ENCODE peak calls at places on chromosome 15, in seven cellular contexts. One of them, this sample, is unnamed.

GRCh38 chr15:79036323-79036722 is 54.3 kb downstream of the RASGRF1 start:
- DNase-seq in OCI-LY7: no peak
- DNase-seq in psoas muscle: no peak
- DNase-seq in progenitor cell of endocrine pancreas: no peak
- DNase-seq in GM23338: no peak
- DNase-seq in transverse colon: no peak
- DNase-seq in RWPE2: no peak
- DNase-seq in this sample: no peak

GRCh38 chr15:43903864-43904290 is 77.1 kb downstream of the WDR76 start:
- DNase-seq in progenitor cell of endocrine pancreas: peak
- DNase-seq in transverse colon: peak
- DNase-seq in GM23338: peak
- DNase-seq in psoas muscle: no peak
- DNase-seq in RWPE2: no peak
- DNase-seq in OCI-LY7: peak
- DNase-seq in this sample: no peak

GRCh38 chr15:69854521-69855171 is 243.1 kb downstream of the TLE3 start:
- DNase-seq in transverse colon: no peak
- DNase-seq in GM23338: peak
- DNase-seq in progenitor cell of endocrine pancreas: no peak
- DNase-seq in psoas muscle: no peak
- DNase-seq in RWPE2: no peak
- DNase-seq in OCI-LY7: no peak
- DNase-seq in this sample: no peak

GRCh38 chr15:39118510-39118909 is 462.4 kb upstream of the THBS1 start:
- DNase-seq in psoas muscle: no peak
- DNase-seq in GM23338: no peak
- DNase-seq in RWPE2: no peak
- DNase-seq in transverse colon: no peak
- DNase-seq in OCI-LY7: no peak
- DNase-seq in progenitor cell of endocrine pancreas: no peak
- DNase-seq in this sample: no peak

GRCh38 chr15:66586155-66586976 is 20.6 kb upstream of the LCTL start:
- DNase-seq in transverse colon: no peak
- DNase-seq in RWPE2: no peak
- DNase-seq in GM23338: no peak
- DNase-seq in OCI-LY7: no peak
- DNase-seq in progenitor cell of endocrine pancreas: no peak
- DNase-seq in psoas muscle: no peak
- DNase-seq in this sample: no peak

GRCh38 chr15:43957724-43958123 is 130.9 kb downstream of the WDR76 start:
- DNase-seq in GM23338: no peak
- DNase-seq in OCI-LY7: no peak
- DNase-seq in transverse colon: no peak
- DNase-seq in psoas muscle: no peak
- DNase-seq in progenitor cell of endocrine pancreas: no peak
- DNase-seq in RWPE2: no peak
- DNase-seq in this sample: no peak

GRCh38 chr15:55133972-55134371 is 62.8 kb downstream of the RSL24D1 start:
- DNase-seq in OCI-LY7: no peak
- DNase-seq in progenitor cell of endocrine pancreas: no peak
- DNase-seq in RWPE2: no peak
- DNase-seq in transverse colon: no peak
- DNase-seq in psoas muscle: no peak
- DNase-seq in GM23338: peak
- DNase-seq in this sample: no peak

GRCh38 chr15:35439291-35439690 is 106.7 kb downstream of the DPH6 start:
- DNase-seq in transverse colon: no peak
- DNase-seq in psoas muscle: no peak
- DNase-seq in RWPE2: no peak
- DNase-seq in OCI-LY7: no peak
- DNase-seq in progenitor cell of endocrine pancreas: no peak
- DNase-seq in GM23338: no peak
- DNase-seq in this sample: no peak

GRCh38 chr15:34708422-34708821 is 46.4 kb downstream of the GJD2 start:
- DNase-seq in GM23338: peak
- DNase-seq in OCI-LY7: peak
- DNase-seq in progenitor cell of endocrine pancreas: no peak
- DNase-seq in transverse colon: no peak
- DNase-seq in RWPE2: no peak
- DNase-seq in psoas muscle: no peak
- DNase-seq in this sample: no peak

GRCh38 chr15:98874773-98875172 is 132.8 kb downstream of the PGPEP1L start:
- DNase-seq in psoas muscle: no peak
- DNase-seq in progenitor cell of endocrine pancreas: no peak
- DNase-seq in OCI-LY7: no peak
- DNase-seq in transverse colon: no peak
- DNase-seq in GM23338: no peak
- DNase-seq in RWPE2: no peak
- DNase-seq in this sample: no peak
- TF ChIP-seq CTCF in psoas muscle: no peak
- TF ChIP-seq CTCF in progenitor cell of endocrine pancreas: no peak
- TF ChIP-seq CTCF in OCI-LY7: no peak
- TF ChIP-seq CTCF in transverse colon: no peak
- TF ChIP-seq CTCF in GM23338: no peak
- TF ChIP-seq CTCF in RWPE2: no peak
- TF ChIP-seq CTCF in this sample: no peak

GRCh38 chr15:48965972-48966371 is 2.3 kb upstream of the SHC4 start:
- DNase-seq in RWPE2: no peak
- DNase-seq in OCI-LY7: peak
- DNase-seq in psoas muscle: no peak
- DNase-seq in progenitor cell of endocrine pancreas: no peak
- DNase-seq in transverse colon: no peak
- DNase-seq in GM23338: no peak
- DNase-seq in this sample: no peak

GRCh38 chr15:48962662-48963523 is 826 bp downstream of the SHC4 start:
- DNase-seq in GM23338: peak
- DNase-seq in psoas muscle: peak
- DNase-seq in RWPE2: no peak
- DNase-seq in progenitor cell of endocrine pancreas: no peak
- DNase-seq in transverse colon: no peak
- DNase-seq in OCI-LY7: no peak
- DNase-seq in this sample: no peak

GRCh38 chr15:48966595-48967301 is 3.0 kb upstream of the SHC4 start:
- DNase-seq in progenitor cell of endocrine pancreas: no peak
- DNase-seq in psoas muscle: no peak
- DNase-seq in transverse colon: no peak
- DNase-seq in OCI-LY7: no peak
- DNase-seq in GM23338: no peak
- DNase-seq in RWPE2: no peak
- DNase-seq in this sample: no peak

GRCh38 chr15:48964898-48965297 is 1.2 kb upstream of the SHC4 start:
- DNase-seq in OCI-LY7: no peak
- DNase-seq in transverse colon: no peak
- DNase-seq in progenitor cell of endocrine pancreas: no peak
- DNase-seq in GM23338: no peak
- DNase-seq in psoas muscle: no peak
- DNase-seq in RWPE2: no peak
- DNase-seq in this sample: no peak

DNA sequence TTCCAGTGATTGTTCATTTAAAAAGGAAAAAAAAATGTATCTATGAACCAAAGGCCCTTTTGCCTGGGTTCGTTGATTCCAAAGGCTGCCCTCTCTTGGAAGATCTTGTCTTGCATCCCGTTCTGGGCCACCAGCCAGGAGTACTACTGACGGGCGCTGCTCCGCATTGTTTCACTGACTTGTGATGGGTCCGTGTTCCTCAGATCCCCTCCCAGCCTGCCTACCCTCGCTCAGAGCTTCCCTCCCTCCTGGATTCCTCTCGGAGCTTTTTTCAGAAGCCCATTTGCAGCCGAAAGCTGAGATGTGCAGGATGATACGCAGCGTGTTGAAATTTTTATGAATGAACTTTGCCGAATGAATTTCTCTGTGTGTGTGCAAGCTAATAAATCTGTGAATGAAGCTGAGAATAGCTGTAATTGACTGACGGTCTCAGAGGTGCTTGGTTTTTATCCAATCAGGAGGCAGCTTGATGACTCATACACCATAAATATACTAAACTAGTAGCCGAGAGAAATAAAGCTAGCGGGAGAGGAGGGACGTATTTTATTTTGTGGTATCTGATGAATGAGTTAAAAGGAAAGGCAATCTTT is at the start of gene SHC4:
- DNase-seq in GM23338: peak
- DNase-seq in OCI-LY7: no peak
- DNase-seq in psoas muscle: peak
- DNase-seq in progenitor cell of endocrine pancreas: no peak
- DNase-seq in RWPE2: peak
- DNase-seq in transverse colon: peak
- DNase-seq in this sample: no peak
- TF ChIP-seq CTCF in GM23338: no peak
- TF ChIP-seq CTCF in OCI-LY7: no peak
- TF ChIP-seq CTCF in psoas muscle: no peak
- TF ChIP-seq CTCF in progenitor cell of endocrine pancreas: no peak
- TF ChIP-seq CTCF in RWPE2: peak
- TF ChIP-seq CTCF in transverse colon: no peak
- TF ChIP-seq CTCF in this sample: peak

DNA sequence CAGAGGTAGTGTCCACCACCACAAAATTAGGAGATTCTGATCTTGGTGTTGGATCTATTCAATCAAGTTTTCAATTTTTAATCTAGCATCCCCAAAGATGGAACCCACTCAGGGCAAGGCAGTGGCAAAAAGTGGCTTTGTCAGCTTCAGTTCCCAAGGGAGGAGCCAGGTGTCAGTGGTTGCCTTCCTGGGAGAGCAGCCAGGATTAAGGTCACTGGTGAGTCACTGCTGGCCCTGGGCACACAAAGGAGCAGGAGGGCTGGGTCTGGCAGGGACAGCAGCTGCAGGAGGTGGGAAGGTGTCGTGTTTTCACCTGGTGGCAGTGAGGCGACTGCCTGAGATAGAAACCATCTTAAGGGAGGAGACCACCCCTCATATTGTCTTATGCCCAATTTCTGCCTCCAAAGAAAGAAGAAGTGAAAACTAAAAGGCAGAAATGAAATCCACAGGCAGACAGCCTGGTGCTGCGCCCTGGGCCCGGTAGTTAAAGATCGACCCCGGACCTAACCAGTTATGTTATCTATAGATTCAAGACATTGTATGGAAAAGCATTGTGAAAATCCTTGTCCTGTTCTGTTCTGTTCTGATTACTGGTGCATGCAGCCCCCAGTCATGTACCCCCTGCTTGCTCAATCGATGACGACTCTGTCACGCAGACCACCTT is 5.9 kb upstream of the KLHL25 start:
- DNase-seq in GM23338: peak
- DNase-seq in OCI-LY7: peak
- DNase-seq in psoas muscle: peak
- DNase-seq in transverse colon: peak
- DNase-seq in RWPE2: no peak
- DNase-seq in progenitor cell of endocrine pancreas: no peak
- DNase-seq in this sample: no peak
- TF ChIP-seq CTCF in GM23338: no peak
- TF ChIP-seq CTCF in OCI-LY7: no peak
- TF ChIP-seq CTCF in psoas muscle: peak
- TF ChIP-seq CTCF in transverse colon: peak
- TF ChIP-seq CTCF in RWPE2: peak
- TF ChIP-seq CTCF in progenitor cell of endocrine pancreas: no peak
- TF ChIP-seq CTCF in this sample: no peak

GRCh38 chr15:100902436-100903190 is 16.5 kb upstream of the LRRK1 start:
- DNase-seq in progenitor cell of endocrine pancreas: no peak
- DNase-seq in GM23338: no peak
- DNase-seq in OCI-LY7: peak
- DNase-seq in psoas muscle: peak
- DNase-seq in transverse colon: peak
- DNase-seq in RWPE2: peak
- DNase-seq in this sample: no peak

GRCh38 chr15:100903191-100903590 is 16.0 kb upstream of the LRRK1 start:
- DNase-seq in GM23338: no peak
- DNase-seq in progenitor cell of endocrine pancreas: no peak
- DNase-seq in RWPE2: no peak
- DNase-seq in OCI-LY7: no peak
- DNase-seq in transverse colon: no peak
- DNase-seq in psoas muscle: no peak
- DNase-seq in this sample: no peak

GRCh38 chr15:100908466-100908865 is 10.7 kb upstream of the LRRK1 start:
- DNase-seq in transverse colon: no peak
- DNase-seq in GM23338: no peak
- DNase-seq in progenitor cell of endocrine pancreas: no peak
- DNase-seq in psoas muscle: no peak
- DNase-seq in RWPE2: no peak
- DNase-seq in OCI-LY7: no peak
- DNase-seq in this sample: no peak

GRCh38 chr15:100909582-100909981 is 9.6 kb upstream of the LRRK1 start:
- DNase-seq in RWPE2: no peak
- DNase-seq in transverse colon: no peak
- DNase-seq in OCI-LY7: no peak
- DNase-seq in GM23338: no peak
- DNase-seq in psoas muscle: no peak
- DNase-seq in progenitor cell of endocrine pancreas: no peak
- DNase-seq in this sample: no peak

GRCh38 chr15:100905855-100906254 is 13.3 kb upstream of the LRRK1 start:
- DNase-seq in OCI-LY7: no peak
- DNase-seq in transverse colon: no peak
- DNase-seq in GM23338: peak
- DNase-seq in RWPE2: peak
- DNase-seq in progenitor cell of endocrine pancreas: no peak
- DNase-seq in psoas muscle: no peak
- DNase-seq in this sample: no peak
- TF ChIP-seq CTCF in OCI-LY7: no peak
- TF ChIP-seq CTCF in transverse colon: no peak
- TF ChIP-seq CTCF in GM23338: peak
- TF ChIP-seq CTCF in RWPE2: no peak
- TF ChIP-seq CTCF in progenitor cell of endocrine pancreas: no peak
- TF ChIP-seq CTCF in psoas muscle: no peak
- TF ChIP-seq CTCF in this sample: no peak

DNA sequence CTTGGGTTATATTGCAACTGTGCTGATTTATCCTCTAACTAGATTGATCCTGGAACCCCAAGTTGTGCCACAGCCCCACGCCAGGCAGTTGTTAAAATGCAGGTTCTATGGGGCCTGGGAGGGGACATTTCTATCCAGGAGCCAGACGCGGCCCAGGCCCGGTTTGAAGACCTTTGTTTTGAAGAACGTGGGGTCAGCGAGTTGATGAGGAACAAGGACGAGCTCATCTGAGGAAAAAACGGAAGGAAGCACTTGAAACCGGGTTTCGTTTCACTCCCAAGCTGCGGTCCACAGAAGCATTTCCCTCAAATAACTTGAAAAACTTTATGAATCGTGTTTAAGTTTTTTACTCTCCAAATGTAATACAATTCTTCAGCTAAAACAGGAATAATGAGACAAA is 76.5 kb downstream of the CHSY1 start:
- DNase-seq in RWPE2: peak
- DNase-seq in GM23338: no peak
- DNase-seq in transverse colon: no peak
- DNase-seq in psoas muscle: no peak
- DNase-seq in progenitor cell of endocrine pancreas: no peak
- DNase-seq in OCI-LY7: no peak
- DNase-seq in this sample: no peak
- TF ChIP-seq CTCF in RWPE2: no peak
- TF ChIP-seq CTCF in GM23338: no peak
- TF ChIP-seq CTCF in transverse colon: no peak
- TF ChIP-seq CTCF in psoas muscle: no peak
- TF ChIP-seq CTCF in progenitor cell of endocrine pancreas: no peak
- TF ChIP-seq CTCF in OCI-LY7: no peak
- TF ChIP-seq CTCF in this sample: no peak

DNA sequence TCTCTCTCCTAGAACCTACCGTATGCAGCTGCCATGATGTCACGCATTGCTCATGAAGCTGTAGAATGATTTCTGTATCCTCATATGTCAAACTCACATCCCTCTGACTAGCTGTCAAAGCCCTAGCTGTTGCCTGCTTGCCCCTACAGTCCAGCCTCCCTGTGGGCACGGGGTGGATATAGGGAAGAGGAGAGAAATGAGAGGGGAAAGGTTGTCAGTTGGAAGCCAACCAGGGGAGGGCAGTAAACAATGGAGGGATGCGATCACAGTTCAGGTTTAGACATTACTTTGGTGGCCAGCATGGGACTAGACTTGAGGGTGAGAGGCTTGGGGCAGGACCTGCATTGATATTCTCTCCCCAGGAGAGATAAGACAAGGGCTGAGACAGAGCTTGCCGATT is 1.7 kb upstream of the HDGFL3 start:
- DNase-seq in psoas muscle: no peak
- DNase-seq in transverse colon: no peak
- DNase-seq in OCI-LY7: no peak
- DNase-seq in RWPE2: no peak
- DNase-seq in GM23338: peak
- DNase-seq in progenitor cell of endocrine pancreas: no peak
- DNase-seq in this sample: no peak
- TF ChIP-seq CTCF in psoas muscle: no peak
- TF ChIP-seq CTCF in transverse colon: no peak
- TF ChIP-seq CTCF in OCI-LY7: no peak
- TF ChIP-seq CTCF in RWPE2: no peak
- TF ChIP-seq CTCF in GM23338: peak
- TF ChIP-seq CTCF in progenitor cell of endocrine pancreas: no peak
- TF ChIP-seq CTCF in this sample: no peak

This sample was measured in chondrocyte.